ENCODE peak calls at places on chromosomes 3 and 15, in eight cellular contexts. One of them, this sample, is unnamed.

GRCh38 chr3:195212033-195212748 is 58.8 kb downstream of the XXYLT1 start:
- DNase-seq in brain microvascular endothelial cell: no peak
- DNase-seq in HTR-8/SVneo: no peak
- DNase-seq in upper lobe of right lung: peak; percentile 36
- DNase-seq in T-helper 1 cell: no peak
- DNase-seq in NCI-H510A treated with DMSO at 0.1 percent for 48 hours: no peak
- DNase-seq in NCI-H1436: no peak
- DNase-seq in left ventricle myocardium inferior: no peak
- DNase-seq in this sample: no peak

GRCh38 chr3:143634991-143635390 is 213.3 kb downstream of the SLC9A9 start:
- DNase-seq in brain microvascular endothelial cell: no peak
- DNase-seq in HTR-8/SVneo: no peak
- DNase-seq in upper lobe of right lung: no peak
- DNase-seq in T-helper 1 cell: no peak
- DNase-seq in NCI-H510A treated with DMSO at 0.1 percent for 48 hours: no peak
- DNase-seq in NCI-H1436: no peak
- DNase-seq in left ventricle myocardium inferior: no peak
- DNase-seq in this sample: no peak

GRCh38 chr15:38226867-38227266 is 25.8 kb upstream of the SPRED1 start:
- DNase-seq in brain microvascular endothelial cell: peak; percentile 93
- DNase-seq in HTR-8/SVneo: peak; percentile 30
- DNase-seq in upper lobe of right lung: no peak
- DNase-seq in T-helper 1 cell: no peak
- DNase-seq in NCI-H510A treated with DMSO at 0.1 percent for 48 hours: no peak
- DNase-seq in NCI-H1436: no peak
- DNase-seq in left ventricle myocardium inferior: no peak
- DNase-seq in this sample: peak; percentile 91

GRCh38 chr3:154247806-154248480 is 76.3 kb downstream of the DHX36 start:
- DNase-seq in brain microvascular endothelial cell: no peak
- DNase-seq in HTR-8/SVneo: no peak
- DNase-seq in upper lobe of right lung: no peak
- DNase-seq in T-helper 1 cell: no peak
- DNase-seq in NCI-H510A treated with DMSO at 0.1 percent for 48 hours: no peak
- DNase-seq in NCI-H1436: peak; percentile 6
- DNase-seq in left ventricle myocardium inferior: no peak
- DNase-seq in this sample: no peak

GRCh38 chr3:126523745-126524428 is at the start of gene CHST13:
- DNase-seq in brain microvascular endothelial cell: no peak
- DNase-seq in HTR-8/SVneo: peak; percentile 35
- DNase-seq in upper lobe of right lung: peak; percentile 78
- DNase-seq in T-helper 1 cell: no peak
- DNase-seq in NCI-H510A treated with DMSO at 0.1 percent for 48 hours: peak; percentile 33
- DNase-seq in NCI-H1436: peak; percentile 49
- DNase-seq in left ventricle myocardium inferior: peak; percentile 54
- DNase-seq in this sample: no peak

GRCh38 chr3:41288785-41289184 is 89.5 kb downstream of the CTNNB1 start:
- DNase-seq in brain microvascular endothelial cell: no peak
- DNase-seq in HTR-8/SVneo: no peak
- DNase-seq in upper lobe of right lung: no peak
- DNase-seq in T-helper 1 cell: no peak
- DNase-seq in NCI-H510A treated with DMSO at 0.1 percent for 48 hours: no peak
- DNase-seq in NCI-H1436: no peak
- DNase-seq in left ventricle myocardium inferior: no peak
- DNase-seq in this sample: no peak

GRCh38 chr3:133930341-133930933 is 34.8 kb upstream of the RAB6B start:
- DNase-seq in brain microvascular endothelial cell: peak; percentile 53
- DNase-seq in HTR-8/SVneo: peak; percentile 62
- DNase-seq in upper lobe of right lung: no peak
- DNase-seq in T-helper 1 cell: no peak
- DNase-seq in NCI-H510A treated with DMSO at 0.1 percent for 48 hours: peak; percentile 20
- DNase-seq in NCI-H1436: peak; percentile 50
- DNase-seq in left ventricle myocardium inferior: no peak
- DNase-seq in this sample: no peak

GRCh38 chr15:32952901-32953889 is 235.4 kb downstream of the GREM1 start:
- DNase-seq in brain microvascular endothelial cell: no peak
- DNase-seq in HTR-8/SVneo: no peak
- DNase-seq in upper lobe of right lung: no peak
- DNase-seq in T-helper 1 cell: no peak
- DNase-seq in NCI-H510A treated with DMSO at 0.1 percent for 48 hours: no peak
- DNase-seq in NCI-H1436: no peak
- DNase-seq in left ventricle myocardium inferior: no peak
- DNase-seq in this sample: no peak

GRCh38 chr3:127888564-127889107 is 26.4 kb upstream of the KBTBD12 start:
- DNase-seq in brain microvascular endothelial cell: no peak
- DNase-seq in HTR-8/SVneo: no peak
- DNase-seq in upper lobe of right lung: no peak
- DNase-seq in T-helper 1 cell: no peak
- DNase-seq in NCI-H510A treated with DMSO at 0.1 percent for 48 hours: no peak
- DNase-seq in NCI-H1436: no peak
- DNase-seq in left ventricle myocardium inferior: peak; percentile 26
- DNase-seq in this sample: no peak

GRCh38 chr15:38564557-38565286 is at the start of gene RASGRP1:
- DNase-seq in brain microvascular endothelial cell: peak; percentile 21
- DNase-seq in HTR-8/SVneo: peak; percentile 23
- DNase-seq in upper lobe of right lung: peak; percentile 88
- DNase-seq in T-helper 1 cell: peak; percentile 94
- DNase-seq in NCI-H510A treated with DMSO at 0.1 percent for 48 hours: peak; percentile 8
- DNase-seq in NCI-H1436: peak; percentile 42
- DNase-seq in left ventricle myocardium inferior: peak; percentile 51
- DNase-seq in this sample: no peak